ENCODE peak calls at places on chromosomes 7 and 10, in four cellular contexts. One of them, this sample, is unnamed.

GRCh38 chr10:22764639-22765038 is 50.3 kb upstream of the PIP4K2A start:
- DNase-seq in GM12878: no peak
- DNase-seq in sigmoid colon: no peak
- DNase-seq in Peyer's patch: no peak
- DNase-seq in this sample: no peak

GRCh38 chr7:145183069-145183468 is 347.2 kb upstream of the TPK1 start:
- DNase-seq in GM12878: no peak
- DNase-seq in sigmoid colon: no peak
- DNase-seq in Peyer's patch: no peak
- DNase-seq in this sample: no peak

GRCh38 chr7:66896441-66896840 is 24.6 kb upstream of the TMEM248 start:
- DNase-seq in GM12878: no peak
- DNase-seq in sigmoid colon: peak; percentile 45
- DNase-seq in Peyer's patch: no peak
- DNase-seq in this sample: no peak

GRCh38 chr10:75708060-75708459 is 276.6 kb downstream of the LRMDA start:
- DNase-seq in GM12878: no peak
- DNase-seq in sigmoid colon: no peak
- DNase-seq in Peyer's patch: no peak
- DNase-seq in this sample: no peak

GRCh38 chr7:37535841-37536240 is 87.2 kb upstream of the ELMO1 start:
- DNase-seq in GM12878: no peak
- DNase-seq in sigmoid colon: no peak
- DNase-seq in Peyer's patch: no peak
- DNase-seq in this sample: no peak

GRCh38 chr7:282621-283020 is 7.3 kb upstream of the FOXL3 start:
- DNase-seq in GM12878: no peak
- DNase-seq in sigmoid colon: peak; percentile 57
- DNase-seq in Peyer's patch: no peak
- DNase-seq in this sample: no peak

GRCh38 chr10:96418582-96418981 is 59.8 kb upstream of the OPALIN start:
- DNase-seq in GM12878: no peak
- DNase-seq in sigmoid colon: no peak
- DNase-seq in Peyer's patch: no peak
- DNase-seq in this sample: no peak

GRCh38 chr10:30063098-30063497 is 3.7 kb upstream of the JCAD start:
- DNase-seq in GM12878: no peak
- DNase-seq in sigmoid colon: peak; percentile 77
- DNase-seq in Peyer's patch: no peak
- DNase-seq in this sample: no peak

GRCh38 chr10:125084191-125085186 is 75.9 kb downstream of the CTBP2 start:
- DNase-seq in GM12878: no peak
- DNase-seq in sigmoid colon: peak; percentile 65
- DNase-seq in Peyer's patch: no peak
- DNase-seq in this sample: no peak

GRCh38 chr10:5587151-5588079 is 62.7 kb downstream of the CALML3 start:
- DNase-seq in GM12878: no peak
- DNase-seq in sigmoid colon: peak; percentile 67
- DNase-seq in Peyer's patch: no peak
- DNase-seq in this sample: no peak

GRCh38 chr10:29317423-29318021 is 28.7 kb downstream of the LYZL1 start:
- DNase-seq in GM12878: no peak
- DNase-seq in sigmoid colon: no peak
- DNase-seq in Peyer's patch: no peak
- DNase-seq in this sample: no peak

GRCh38 chr7:66698652-66699205 is 41.8 kb upstream of the RABGEF1 start:
- DNase-seq in GM12878: no peak
- DNase-seq in sigmoid colon: no peak
- DNase-seq in Peyer's patch: no peak
- DNase-seq in this sample: no peak

GRCh38 chr7:490461-491291 is 29.0 kb downstream of the PDGFA start:
- DNase-seq in GM12878: peak; percentile 8
- DNase-seq in sigmoid colon: peak; percentile 53
- DNase-seq in Peyer's patch: no peak
- DNase-seq in this sample: no peak

GRCh38 chr10:110547139-110547761 is 20.2 kb upstream of the SMC3 start:
- DNase-seq in GM12878: no peak
- DNase-seq in sigmoid colon: no peak
- DNase-seq in Peyer's patch: no peak
- DNase-seq in this sample: no peak

GRCh38 chr7:144407266-144407931 is 3.9 kb upstream of the NOBOX start:
- DNase-seq in GM12878: no peak
- DNase-seq in sigmoid colon: no peak
- DNase-seq in Peyer's patch: no peak
- DNase-seq in this sample: no peak

GRCh38 chr10:91745086-91745831 is 53.0 kb upstream of the TNKS2 start:
- DNase-seq in GM12878: no peak
- DNase-seq in sigmoid colon: no peak
- DNase-seq in Peyer's patch: no peak
- DNase-seq in this sample: no peak

GRCh38 chr10:2891073-2891769 is 176.1 kb upstream of the PFKP start:
- DNase-seq in GM12878: no peak
- DNase-seq in sigmoid colon: no peak
- DNase-seq in Peyer's patch: no peak
- DNase-seq in this sample: no peak

GRCh38 chr10:124211921-124212320 is 118.5 kb upstream of the CHST15 start:
- DNase-seq in GM12878: no peak
- DNase-seq in sigmoid colon: no peak
- DNase-seq in Peyer's patch: no peak
- DNase-seq in this sample: no peak

GRCh38 chr10:44397476-44398225 is 12.8 kb upstream of the CXCL12 start:
- DNase-seq in GM12878: no peak
- DNase-seq in sigmoid colon: no peak
- DNase-seq in Peyer's patch: no peak
- DNase-seq in this sample: no peak

GRCh38 chr10:81135851-81136250 is 598.1 kb downstream of the SH2D4B start:
- DNase-seq in GM12878: peak; percentile 46
- DNase-seq in sigmoid colon: no peak
- DNase-seq in Peyer's patch: no peak
- DNase-seq in this sample: no peak

GRCh38 chr10:3046941-3047621 is 20.3 kb upstream of the PFKP start:
- DNase-seq in GM12878: no peak
- DNase-seq in sigmoid colon: no peak
- DNase-seq in Peyer's patch: no peak
- DNase-seq in this sample: no peak

GRCh38 chr7:2116903-2117680 is 115.7 kb downstream of the MAD1L1 start:
- DNase-seq in GM12878: no peak
- DNase-seq in sigmoid colon: peak; percentile 85
- DNase-seq in Peyer's patch: no peak
- DNase-seq in this sample: no peak

GRCh38 chr10:116763440-116763839 is 21.1 kb upstream of the HSPA12A start:
- DNase-seq in GM12878: no peak
- DNase-seq in sigmoid colon: peak; percentile 53
- DNase-seq in Peyer's patch: no peak
- DNase-seq in this sample: no peak

GRCh38 chr7:143884276-143884977 is 17.5 kb downstream of the TCAF1 start:
- DNase-seq in GM12878: no peak
- DNase-seq in sigmoid colon: no peak
- DNase-seq in Peyer's patch: no peak
- DNase-seq in this sample: no peak

GRCh38 chr10:28906011-28906411 is 228.7 kb downstream of the BAMBI start:
- DNase-seq in GM12878: no peak
- DNase-seq in sigmoid colon: no peak
- DNase-seq in Peyer's patch: no peak
- DNase-seq in this sample: no peak

GRCh38 chr7:154744226-154744860 is 258.6 kb downstream of the PAXIP1 start:
- DNase-seq in GM12878: no peak
- DNase-seq in sigmoid colon: no peak
- DNase-seq in Peyer's patch: no peak
- DNase-seq in this sample: no peak

DNA sequence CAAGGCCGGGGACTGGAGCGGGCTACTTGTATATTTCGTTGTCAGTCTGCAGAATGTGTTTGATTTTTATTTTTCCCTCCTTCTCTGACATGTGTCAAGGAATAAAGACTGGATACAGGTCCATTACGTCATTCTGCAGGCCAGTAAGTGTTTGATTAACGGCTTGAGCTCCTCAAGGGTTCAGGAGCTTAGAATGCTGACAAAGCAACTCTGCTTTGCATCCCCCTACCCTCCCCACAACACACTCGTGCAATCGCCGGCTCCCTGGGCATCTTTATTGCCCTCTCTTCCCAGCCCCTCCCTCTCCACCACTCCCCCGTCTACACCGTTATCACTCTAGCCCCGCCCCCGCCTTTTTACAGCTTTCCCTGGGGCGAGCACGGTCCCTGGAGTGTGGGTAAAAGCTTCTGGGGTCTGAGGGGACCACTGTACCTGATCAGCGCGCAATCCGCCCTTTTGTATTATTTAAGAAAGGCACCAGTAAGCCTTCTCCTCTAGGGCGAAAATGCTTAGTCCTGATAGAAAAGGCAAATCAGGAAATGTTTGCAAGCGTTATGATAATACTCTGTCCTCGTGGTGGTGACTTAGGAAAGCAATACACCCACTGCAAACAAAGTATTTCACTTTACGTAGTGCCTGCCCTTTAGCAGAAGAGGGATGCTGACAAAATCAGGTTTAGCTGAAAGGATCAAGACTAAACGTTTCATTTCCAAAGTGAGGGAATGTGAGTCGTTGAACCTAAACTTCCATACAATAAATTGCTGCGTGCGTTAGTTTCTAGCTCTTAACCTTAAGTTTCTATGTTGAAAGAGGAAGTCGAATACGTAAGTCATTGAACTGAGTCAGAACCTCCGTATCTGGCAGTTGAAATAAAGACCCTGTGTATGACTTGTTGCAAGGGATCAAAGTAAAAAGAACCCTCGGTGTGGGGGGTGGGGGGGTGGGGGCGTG is 1.4 kb upstream of the CREB5 start:
- DNase-seq in GM12878: no peak
- DNase-seq in sigmoid colon: peak; percentile 85
- DNase-seq in Peyer's patch: peak; percentile 30
- DNase-seq in this sample: no peak
- TF ChIP-seq POLR2A in GM12878: peak; percentile 51
- TF ChIP-seq POLR2A in sigmoid colon: no peak
- TF ChIP-seq POLR2A in Peyer's patch: no peak
- TF ChIP-seq POLR2A in this sample: no peak

DNA sequence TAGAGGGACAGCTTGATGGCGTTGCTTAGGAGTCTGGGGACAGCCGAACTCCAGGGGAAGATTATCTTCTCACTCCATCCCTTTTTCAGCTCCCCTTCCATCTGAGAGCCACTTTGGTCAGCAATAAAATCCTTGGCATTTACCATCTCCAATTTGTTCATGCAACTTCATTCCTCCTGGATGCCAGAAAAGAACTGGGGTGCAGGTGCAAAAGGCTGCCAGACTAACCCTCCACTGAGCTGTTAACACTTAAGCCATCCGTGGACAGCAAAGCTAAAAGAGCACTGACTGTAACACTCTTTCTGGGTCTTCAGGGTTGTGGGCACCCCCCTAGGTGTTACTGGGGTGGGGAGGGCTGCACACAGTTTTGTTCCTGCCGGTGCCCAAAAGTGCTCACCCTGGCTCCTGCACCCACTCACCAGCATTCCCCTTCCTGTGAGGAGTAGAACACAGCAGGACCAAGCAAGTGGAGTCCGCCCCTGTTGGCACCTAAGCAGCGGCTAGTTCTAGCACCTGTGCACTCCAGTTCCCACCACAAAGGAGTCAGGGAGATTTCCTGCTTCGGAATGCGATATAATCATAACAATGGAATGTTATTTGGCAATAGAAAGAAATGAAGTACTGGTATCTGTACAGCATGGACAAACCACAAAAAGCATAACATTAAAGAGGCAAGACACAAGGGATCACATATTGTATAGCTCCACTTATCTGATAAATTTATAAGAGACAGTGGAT is 95.0 kb downstream of the NPY start:
- DNase-seq in GM12878: no peak
- DNase-seq in sigmoid colon: no peak
- DNase-seq in Peyer's patch: no peak
- DNase-seq in this sample: no peak
- H3K4me1 ChIP-seq in GM12878: peaks cover 6% of the 10 kb centered on the region
- H3K4me1 ChIP-seq in sigmoid colon: no peaks in the 10 kb centered on the region
- H3K4me1 ChIP-seq in Peyer's patch: no peaks in the 10 kb centered on the region
- H3K4me1 ChIP-seq in this sample: no peaks in the 10 kb centered on the region

GRCh38 chr10:7258948-7259523 is 151.8 kb downstream of the SFMBT2 start:
- DNase-seq in GM12878: no peak
- DNase-seq in sigmoid colon: no peak
- DNase-seq in Peyer's patch: peak; percentile 63
- DNase-seq in this sample: no peak
- H3K4me3 ChIP-seq in GM12878: no peak overlapping the region
- H3K4me3 ChIP-seq in sigmoid colon: no peak overlapping the region
- H3K4me3 ChIP-seq in Peyer's patch: no peak overlapping the region
- H3K4me3 ChIP-seq in this sample: no peak overlapping the region

GRCh38 chr10:14595526-14596182 is 179.0 kb downstream of the FAM107B start:
- DNase-seq in GM12878: no peak
- DNase-seq in sigmoid colon: no peak
- DNase-seq in Peyer's patch: no peak
- DNase-seq in this sample: no peak
- TF ChIP-seq POLR2A in GM12878: peak; percentile 76
- TF ChIP-seq POLR2A in sigmoid colon: no peak
- TF ChIP-seq POLR2A in Peyer's patch: no peak
- TF ChIP-seq POLR2A in this sample: no peak

This sample was measured in esophagus squamous epithelium.